ENCODE peak calls at places on chromosomes 2 and 18, in six cellular contexts. N, B, S, W, O and R are unnamed samples.

GRCh38 chr2:68849579-68850030 is 21.6 kb downstream of the BMP10 start:
- DNase-seq in S (no peak), N (no peak), B (no peak), O (no peak), W (no peak), R (no peak)

GRCh38 chr2:119028327-119029174 is 86.6 kb downstream of the MARCO start:
- DNase-seq in O (no peak), W (peak), S (peak), B (peak), N (no peak), R (no peak)

GRCh38 chr18:54916507-54916906 is 42.8 kb downstream of the CCDC68 start:
- DNase-seq in O (no peak), N (no peak), S (no peak), B (no peak), W (no peak), R (no peak)

GRCh38 chr18:76994086-76994654 is 138.4 kb downstream of the MBP start:
- DNase-seq in O (no peak), B (no peak), W (no peak), S (no peak), N (peak), R (no peak)

GRCh38 chr18:73724908-73725307 is 422.7 kb downstream of the FBXO15 start:
- DNase-seq in S (no peak), N (no peak), B (no peak), W (no peak), O (no peak), R (no peak)

GRCh38 chr2:167404896-167405295 is 516.6 kb downstream of the XIRP2 start:
- DNase-seq in S (no peak), B (no peak), N (no peak), W (no peak), O (no peak), R (no peak)

GRCh38 chr2:179335732-179336131 is 71.1 kb upstream of the SESTD1 start:
- DNase-seq in B (no peak), S (no peak), N (no peak), O (no peak), W (no peak), R (no peak)

GRCh38 chr2:23549051-23549450 is 164.1 kb downstream of the KLHL29 start:
- DNase-seq in B (no peak), O (no peak), W (no peak), N (no peak), S (peak), R (no peak)

GRCh38 chr2:215579809-215580208 is 143.9 kb upstream of the FN1 start:
- DNase-seq in S (no peak), W (no peak), O (peak), N (no peak), B (no peak), R (no peak)

GRCh38 chr2:215622836-215623235 is 187.0 kb upstream of the FN1 start:
- DNase-seq in S (no peak), B (no peak), O (no peak), N (no peak), W (no peak), R (no peak)

GRCh38 chr2:227990937-227991336 is 119.5 kb downstream of the DAW1 start:
- DNase-seq in W (no peak), N (no peak), B (no peak), O (no peak), S (no peak), R (no peak)

DNA sequence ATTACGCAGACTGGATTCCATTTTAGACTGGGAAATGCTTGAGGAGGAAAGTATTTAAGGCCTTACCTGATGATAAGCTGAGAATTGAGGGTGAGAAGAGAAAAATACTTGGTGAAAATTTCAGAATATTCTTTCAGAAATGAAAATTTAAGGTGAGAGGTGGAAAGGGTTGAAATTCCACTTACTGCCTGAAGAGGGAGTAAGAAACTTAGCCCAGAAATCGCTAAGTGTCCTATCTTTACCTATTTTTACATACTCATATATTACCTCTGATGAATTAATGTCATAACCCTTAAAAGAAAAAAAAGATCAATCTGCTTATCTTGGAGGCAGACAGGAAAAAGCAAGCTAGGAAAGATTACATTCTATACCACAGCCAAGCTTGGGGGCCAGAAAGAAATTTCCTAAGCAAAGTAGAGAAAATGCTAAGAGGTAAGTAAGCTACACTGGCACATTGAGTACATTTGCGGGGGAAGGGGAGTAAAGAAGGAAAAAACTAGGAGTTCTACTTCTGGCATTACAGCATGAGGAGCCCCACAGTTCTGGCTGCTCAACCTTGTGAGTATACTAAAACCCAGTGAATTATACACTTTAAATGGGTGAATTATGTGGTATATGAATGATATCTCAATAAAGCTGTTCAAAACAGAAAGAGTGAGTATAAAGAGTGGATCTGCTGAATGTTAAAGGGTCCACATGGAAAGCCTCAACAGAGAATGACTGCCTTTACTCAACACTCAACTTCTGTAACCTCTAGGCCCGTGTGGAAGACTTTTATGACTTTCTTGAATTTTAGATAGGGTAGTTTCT is 33.8 kb downstream of the SMC6 start:
- DNase-seq in S (no peak), B (no peak), W (no peak), N (no peak), O (no peak), R (no peak)
- TF ChIP-seq CTCF in S (peak), B (peak), W (no peak), N (peak), O (no peak), R (peak)

DNA sequence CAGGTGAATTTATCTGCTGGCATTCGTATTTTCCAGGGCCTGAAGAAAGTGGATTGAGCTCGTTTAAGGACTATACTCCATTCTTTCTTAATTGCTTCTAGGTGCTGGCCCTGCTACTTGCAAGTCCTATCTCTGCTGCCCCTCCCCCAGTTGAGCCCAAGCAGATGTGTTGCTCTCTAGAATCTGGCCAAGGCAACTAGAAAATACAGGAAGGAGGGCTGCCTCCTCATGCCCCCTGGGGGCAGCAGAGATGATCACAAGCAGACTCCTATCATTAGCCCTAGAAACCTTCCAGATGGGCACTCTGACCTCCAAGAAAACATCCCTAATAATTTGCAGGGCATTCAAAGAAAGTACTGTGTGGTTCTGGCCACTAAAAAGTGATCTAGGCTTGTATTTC is 72.5 kb upstream of the CYP26B1 start:
- DNase-seq in B (no peak), S (peak), N (no peak), O (no peak), W (no peak), R (no peak)
- TF ChIP-seq CTCF in B (no peak), S (peak), N (no peak), O (no peak), W (no peak), R (peak)

DNA sequence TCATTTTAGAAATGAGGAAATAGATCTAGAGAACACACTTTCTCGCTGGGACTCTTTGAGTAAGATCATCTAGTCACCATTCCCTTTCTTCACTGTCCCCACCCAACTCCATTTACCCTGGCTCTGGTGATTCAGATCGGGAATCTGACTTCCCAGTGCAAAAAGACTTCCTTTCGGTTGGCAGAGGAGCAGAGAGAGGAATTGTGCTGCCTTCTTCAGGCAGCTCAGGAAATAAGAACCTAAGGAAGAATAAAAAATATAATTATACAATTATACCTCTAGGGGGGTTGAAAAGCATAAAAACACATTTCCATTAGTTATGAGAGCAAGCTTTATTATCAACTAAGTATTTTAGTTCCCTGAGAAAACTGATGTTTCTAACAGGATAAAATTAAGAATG is 9.3 kb upstream of the MPP4 start:
- DNase-seq in B (no peak), S (no peak), N (no peak), O (no peak), W (no peak), R (no peak)
- TF ChIP-seq CTCF in B (no peak), S (no peak), N (no peak), O (no peak), W (no peak), R (no peak)

GRCh38 chr18:9148239-9148552 is 11.6 kb downstream of the ANKRD12 start:
- DNase-seq in O (no peak), W (no peak), S (no peak), N (no peak), B (no peak), R (no peak)
- TF ChIP-seq CTCF in O (no peak), W (no peak), S (no peak), N (no peak), B (no peak), R (peak)

GRCh38 chr2:2166844-2167243 is 164.2 kb downstream of the MYT1L start:
- DNase-seq in S (no peak), W (no peak), B (no peak), O (no peak), N (no peak), R (no peak)

GRCh38 chr2:2172516-2172915 is 158.6 kb downstream of the MYT1L start:
- DNase-seq in W (no peak), B (no peak), N (no peak), S (no peak), O (no peak), R (no peak)

GRCh38 chr2:2173633-2174032 is 157.4 kb downstream of the MYT1L start:
- DNase-seq in W (no peak), N (no peak), B (no peak), S (no peak), O (no peak), R (no peak)

GRCh38 chr2:2170861-2171260 is 160.2 kb downstream of the MYT1L start:
- DNase-seq in W (no peak), B (no peak), O (no peak), S (no peak), N (no peak), R (no peak)

GRCh38 chr2:2170189-2170588 is 160.9 kb downstream of the MYT1L start:
- DNase-seq in S (no peak), O (no peak), N (no peak), W (no peak), B (no peak), R (no peak)
- TF ChIP-seq CTCF in S (no peak), O (no peak), N (no peak), W (no peak), B (no peak), R (no peak)

DNA sequence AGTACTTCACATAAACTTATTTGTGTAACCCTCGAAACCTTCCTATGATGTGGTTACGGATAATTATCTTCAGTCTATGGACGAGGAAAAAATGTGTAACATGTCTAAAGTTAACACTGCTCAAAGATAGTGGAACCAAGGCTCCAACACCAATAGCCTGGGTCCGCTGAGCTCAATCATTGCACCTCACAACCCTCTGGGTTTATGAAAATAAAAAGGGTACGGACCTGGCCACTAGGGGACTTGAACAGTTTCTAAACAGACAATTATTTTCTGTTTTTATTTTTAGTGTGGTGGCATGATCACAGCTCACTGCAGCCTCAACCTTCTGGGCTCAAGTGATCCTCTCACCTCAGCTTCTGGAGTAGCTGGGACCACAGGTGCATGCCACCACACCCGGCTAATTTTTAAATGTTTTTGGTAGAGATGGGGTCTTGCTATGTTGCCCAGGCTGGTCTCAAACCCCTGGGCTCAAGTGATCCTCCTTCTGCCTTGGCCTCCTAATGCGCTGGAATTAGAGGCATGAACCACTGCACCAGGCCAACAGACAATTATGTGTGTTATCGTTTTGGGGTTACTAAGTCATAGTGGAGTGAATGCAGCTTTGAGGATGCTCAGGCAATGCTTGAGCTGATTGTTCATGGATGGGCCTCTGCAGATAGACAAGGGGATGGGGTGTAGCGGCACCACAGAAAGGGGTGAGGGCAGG is 10.1 kb downstream of the CASP8 start:
- DNase-seq in N (no peak), O (no peak), W (no peak), S (no peak), B (no peak), R (no peak)
- TF ChIP-seq CTCF in N (no peak), O (no peak), W (no peak), S (no peak), B (no peak), R (no peak)

GRCh38 chr2:95391641-95392310 is 10.7 kb upstream of the FAHD2A start:
- DNase-seq in B (no peak), N (no peak), W (peak), S (no peak), O (no peak), R (no peak)

GRCh38 chr2:95392320-95392719 is 10.2 kb upstream of the FAHD2A start:
- DNase-seq in O (no peak), W (no peak), N (peak), S (no peak), B (no peak), R (no peak)

GRCh38 chr2:95393901-95394300 is 8.6 kb upstream of the FAHD2A start:
- DNase-seq in S (no peak), W (no peak), O (no peak), B (no peak), N (peak), R (no peak)

GRCh38 chr2:95390881-95391321 is 11.6 kb upstream of the FAHD2A start:
- DNase-seq in B (peak), W (no peak), O (no peak), S (no peak), N (peak), R (no peak)

DNA sequence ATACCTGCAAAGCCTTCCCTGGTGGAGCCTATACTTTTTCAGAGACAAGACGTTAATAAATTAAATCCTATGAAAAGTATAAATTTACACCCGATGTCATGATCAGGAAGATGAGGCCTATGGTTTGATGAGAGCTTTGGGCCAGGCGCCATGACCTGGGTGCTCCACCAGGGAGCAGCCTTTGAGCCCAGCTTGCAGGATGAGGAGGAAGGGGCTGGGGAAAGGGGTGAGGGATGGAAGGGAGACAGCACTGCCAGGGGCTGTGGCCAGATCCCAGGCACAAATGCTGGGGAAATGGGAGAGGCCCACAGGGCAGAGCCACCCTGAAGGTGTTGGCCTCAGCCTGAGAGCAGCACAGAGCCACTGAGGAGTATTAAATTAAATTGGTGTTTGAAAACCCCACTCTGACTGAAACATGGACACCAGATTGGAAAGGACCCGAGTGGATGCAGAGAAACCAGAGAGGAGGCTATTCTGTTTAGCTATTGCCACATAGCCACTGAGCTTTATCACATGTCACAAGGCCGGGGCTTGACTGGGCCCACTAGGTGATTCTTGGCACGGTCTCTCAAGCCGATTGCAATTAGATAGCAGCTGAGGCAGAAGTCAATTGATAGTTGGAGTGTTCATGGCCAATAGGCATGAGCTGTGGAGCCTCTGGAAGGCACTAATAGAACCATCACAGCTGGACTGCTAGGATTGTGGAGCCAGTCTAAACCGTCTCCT is 9.6 kb upstream of the FAHD2A start:
- DNase-seq in N (no peak), B (no peak), W (no peak), O (no peak), S (no peak), R (no peak)
- TF ChIP-seq CTCF in N (no peak), B (no peak), W (no peak), O (no peak), S (no peak), R (peak)